ENCODE peak calls at places on chromosomes 12 and 14, in four cellular contexts. One of them, this sample, is unnamed.

GRCh38 chr14:55581011-55581806 is 1.2 kb downstream of the KTN1 start:
- DNase-seq in K562: peak
- DNase-seq in A549: peak
- DNase-seq in lower leg skin: peak
- DNase-seq in this sample: peak

GRCh38 chr14:103121846-103122577 is 1.2 kb upstream of the TNFAIP2 start:
- DNase-seq in K562: peak
- DNase-seq in A549: peak
- DNase-seq in lower leg skin: peak
- DNase-seq in this sample: no peak

GRCh38 chr12:94099191-94099983 is 49.0 kb upstream of the PLXNC1 start:
- DNase-seq in lower leg skin: no peak
- DNase-seq in K562: peak
- DNase-seq in A549: no peak
- DNase-seq in this sample: no peak

GRCh38 chr12:2339022-2339431 is 286.2 kb downstream of the CACNA1C start:
- DNase-seq in A549: no peak
- DNase-seq in lower leg skin: no peak
- DNase-seq in K562: no peak
- DNase-seq in this sample: no peak

GRCh38 chr12:109393437-109394345 is 46.0 kb downstream of the MYO1H start:
- DNase-seq in lower leg skin: peak
- DNase-seq in A549: peak
- DNase-seq in K562: peak
- DNase-seq in this sample: peak

GRCh38 chr12:64609543-64610091 is 678 bp upstream of the RASSF3 start:
- DNase-seq in A549: no peak
- DNase-seq in K562: peak
- DNase-seq in lower leg skin: no peak
- DNase-seq in this sample: peak

GRCh38 chr12:132020292-132020691 is 70.5 kb downstream of the EP400 start:
- DNase-seq in A549: no peak
- DNase-seq in K562: no peak
- DNase-seq in lower leg skin: no peak
- DNase-seq in this sample: no peak

GRCh38 chr12:52392465-52393007 is 7.1 kb upstream of the KRT84 start:
- DNase-seq in A549: no peak
- DNase-seq in K562: no peak
- DNase-seq in lower leg skin: no peak
- DNase-seq in this sample: no peak

GRCh38 chr14:70962935-70963334 is 55.7 kb downstream of the PCNX1 start:
- DNase-seq in K562: no peak
- DNase-seq in A549: no peak
- DNase-seq in lower leg skin: no peak
- DNase-seq in this sample: no peak

GRCh38 chr14:68375371-68375770 is 417.5 kb downstream of the ZFP36L1 start:
- DNase-seq in K562: no peak
- DNase-seq in lower leg skin: no peak
- DNase-seq in A549: no peak
- DNase-seq in this sample: no peak

GRCh38 chr14:102390486-102390885 is 27.7 kb downstream of the TECPR2 start:
- DNase-seq in lower leg skin: no peak
- DNase-seq in A549: no peak
- DNase-seq in K562: no peak
- DNase-seq in this sample: peak

GRCh38 chr12:113270709-113271009 is 49.4 kb downstream of the TPCN1 start:
- DNase-seq in A549: no peak
- DNase-seq in lower leg skin: no peak
- DNase-seq in K562: no peak
- DNase-seq in this sample: no peak

GRCh38 chr12:113269257-113269943 is 48.1 kb downstream of the TPCN1 start:
- DNase-seq in K562: no peak
- DNase-seq in lower leg skin: no peak
- DNase-seq in A549: no peak
- DNase-seq in this sample: no peak

GRCh38 chr12:113273053-113273725 is 51.9 kb downstream of the TPCN1 start:
- DNase-seq in K562: no peak
- DNase-seq in A549: no peak
- DNase-seq in lower leg skin: no peak
- DNase-seq in this sample: no peak

GRCh38 chr12:113271466-113271852 is 50.2 kb downstream of the TPCN1 start:
- DNase-seq in A549: no peak
- DNase-seq in K562: no peak
- DNase-seq in lower leg skin: no peak
- DNase-seq in this sample: no peak

DNA sequence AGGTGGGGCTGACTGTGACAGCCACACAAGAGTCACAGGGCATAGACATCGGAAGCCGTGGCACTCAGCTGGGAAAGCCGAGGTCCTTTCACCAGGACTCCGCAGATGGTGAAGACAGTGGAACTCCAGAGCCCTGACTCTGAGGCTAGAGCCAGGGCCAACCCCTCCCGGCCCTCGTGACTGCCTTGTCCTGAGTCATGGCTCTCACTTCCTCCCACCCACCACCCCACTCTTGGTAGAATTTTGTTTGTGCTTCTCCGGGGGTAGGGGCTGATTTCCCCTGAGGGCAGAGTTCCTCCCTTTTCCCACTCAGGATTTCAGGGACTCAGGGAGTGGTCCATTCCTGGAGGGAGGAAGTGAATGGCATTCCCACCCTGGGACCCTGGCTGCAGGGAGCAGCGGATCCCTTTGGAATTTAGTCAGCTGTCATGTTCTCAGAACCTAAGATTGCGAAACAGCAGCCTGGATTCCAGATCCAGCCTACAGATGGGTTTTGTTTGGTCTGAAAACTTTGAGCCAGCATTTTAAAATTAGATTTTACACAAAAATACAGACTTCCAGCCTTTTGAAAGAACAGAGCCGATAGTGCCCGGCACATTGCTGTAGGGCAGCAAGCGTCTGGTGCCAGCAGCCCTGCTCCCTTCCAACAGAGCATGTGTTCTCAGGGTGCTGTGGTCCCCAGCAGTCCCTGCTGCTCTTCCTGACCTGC is 50.7 kb downstream of the TPCN1 start:
- DNase-seq in lower leg skin: peak
- DNase-seq in K562: peak
- DNase-seq in A549: no peak
- DNase-seq in this sample: no peak
- TF ChIP-seq POLR2A in lower leg skin: no peak
- TF ChIP-seq POLR2A in K562: no peak
- TF ChIP-seq POLR2A in A549: no peak
- TF ChIP-seq POLR2A in this sample: no peak

GRCh38 chr12:55025508-55025907 is 5.7 kb downstream of the NEUROD4 start:
- DNase-seq in lower leg skin: no peak
- DNase-seq in K562: no peak
- DNase-seq in A549: no peak
- DNase-seq in this sample: no peak

GRCh38 chr12:55017421-55017820 is 2.4 kb upstream of the NEUROD4 start:
- DNase-seq in lower leg skin: no peak
- DNase-seq in A549: no peak
- DNase-seq in K562: no peak
- DNase-seq in this sample: no peak

GRCh38 chr12:55019784-55020183 is at the start of gene NEUROD4:
- DNase-seq in K562: peak
- DNase-seq in lower leg skin: peak
- DNase-seq in A549: no peak
- DNase-seq in this sample: peak
- TF ChIP-seq POLR2A in K562: no peak
- TF ChIP-seq POLR2A in lower leg skin: no peak
- TF ChIP-seq POLR2A in A549: no peak
- TF ChIP-seq POLR2A in this sample: no peak

DNA sequence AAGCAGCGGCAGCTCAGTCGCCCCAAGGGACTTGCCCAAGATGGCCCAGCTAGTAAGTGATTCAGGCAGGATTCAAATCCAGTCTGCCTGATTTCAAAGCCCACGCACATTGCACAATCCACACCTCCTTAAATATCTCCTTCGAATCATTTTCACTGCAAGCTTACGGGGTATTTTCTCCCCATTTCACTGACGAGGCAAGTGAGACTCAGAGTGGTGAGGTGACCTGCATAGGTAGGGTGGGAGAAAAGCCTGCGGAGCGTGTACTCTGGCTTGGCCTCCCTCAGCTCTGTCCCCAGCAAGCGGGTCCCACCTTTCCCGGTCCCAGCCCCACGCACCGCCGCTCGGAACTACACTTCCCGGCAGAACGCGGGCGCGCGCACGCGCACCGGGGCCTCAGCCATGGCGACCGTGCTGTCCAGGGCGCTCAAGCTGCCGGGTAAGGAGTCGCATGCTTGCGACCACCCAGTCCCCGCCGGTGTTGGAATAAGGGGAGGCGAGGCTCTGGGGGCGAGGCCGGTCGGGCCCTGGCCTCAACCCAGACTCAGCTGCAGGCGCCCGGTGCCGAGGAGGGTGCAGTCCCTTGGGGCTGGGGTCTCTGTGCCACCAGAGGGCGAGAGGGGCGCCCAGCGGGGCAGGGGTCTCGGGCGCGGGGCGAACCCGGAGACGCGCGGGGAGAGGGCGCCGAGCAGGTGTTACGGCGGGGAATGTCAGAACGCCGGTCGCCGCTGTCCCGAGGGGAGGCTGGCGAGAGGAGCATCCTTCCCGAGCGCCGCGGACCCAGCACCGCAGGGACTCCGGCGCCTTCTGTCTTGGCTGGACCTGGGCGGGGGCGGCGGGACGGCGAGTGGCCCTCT is at the start of gene FAM234B:
- DNase-seq in lower leg skin: peak
- DNase-seq in K562: peak
- DNase-seq in A549: peak
- DNase-seq in this sample: peak
- TF ChIP-seq POLR2A in lower leg skin: no peak
- TF ChIP-seq POLR2A in K562: no peak
- TF ChIP-seq POLR2A in A549: peak
- TF ChIP-seq POLR2A in this sample: peak

GRCh38 chr12:643478-644292 is 19.6 kb downstream of the NINJ2 start:
- DNase-seq in lower leg skin: no peak
- DNase-seq in K562: peak
- DNase-seq in A549: no peak
- DNase-seq in this sample: peak

GRCh38 chr12:644293-644639 is 19.0 kb downstream of the NINJ2 start:
- DNase-seq in A549: no peak
- DNase-seq in lower leg skin: no peak
- DNase-seq in K562: peak
- DNase-seq in this sample: no peak

GRCh38 chr12:644818-645552 is 18.3 kb downstream of the NINJ2 start:
- DNase-seq in A549: no peak
- DNase-seq in K562: peak
- DNase-seq in lower leg skin: no peak
- DNase-seq in this sample: peak

GRCh38 chr12:645563-646071 is 17.6 kb downstream of the NINJ2 start:
- DNase-seq in K562: peak
- DNase-seq in lower leg skin: peak
- DNase-seq in A549: no peak
- DNase-seq in this sample: peak

GRCh38 chr12:642633-643477 is 20.4 kb downstream of the NINJ2 start:
- DNase-seq in lower leg skin: peak
- DNase-seq in A549: peak
- DNase-seq in K562: peak
- DNase-seq in this sample: peak
- TF ChIP-seq POLR2A in lower leg skin: no peak
- TF ChIP-seq POLR2A in A549: peak
- TF ChIP-seq POLR2A in K562: peak
- TF ChIP-seq POLR2A in this sample: no peak

DNA sequence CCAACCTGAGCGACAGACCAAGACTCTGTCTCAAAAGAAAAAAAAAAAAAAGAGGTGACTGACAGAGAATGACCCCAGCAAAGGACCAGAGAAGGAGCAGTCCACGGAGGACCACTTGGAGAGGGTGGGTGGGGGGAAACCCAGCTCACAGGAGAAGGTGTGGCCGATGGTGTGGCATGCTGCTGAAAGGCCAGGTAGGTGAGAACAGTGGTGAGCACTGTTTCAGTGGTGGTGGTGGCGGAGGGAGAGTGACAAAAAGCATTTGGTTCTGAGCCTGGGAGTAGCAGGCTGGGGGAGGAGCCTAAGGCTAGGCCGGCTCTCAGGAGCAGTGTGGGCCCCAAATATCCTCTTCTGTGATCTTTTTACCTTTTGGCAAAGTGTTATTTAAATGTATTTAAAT is 63.8 kb downstream of the IRF2BPL start:
- DNase-seq in lower leg skin: no peak
- DNase-seq in A549: no peak
- DNase-seq in K562: no peak
- DNase-seq in this sample: no peak
- TF ChIP-seq POLR2A in lower leg skin: no peak
- TF ChIP-seq POLR2A in A549: no peak
- TF ChIP-seq POLR2A in K562: no peak
- TF ChIP-seq POLR2A in this sample: no peak

DNA sequence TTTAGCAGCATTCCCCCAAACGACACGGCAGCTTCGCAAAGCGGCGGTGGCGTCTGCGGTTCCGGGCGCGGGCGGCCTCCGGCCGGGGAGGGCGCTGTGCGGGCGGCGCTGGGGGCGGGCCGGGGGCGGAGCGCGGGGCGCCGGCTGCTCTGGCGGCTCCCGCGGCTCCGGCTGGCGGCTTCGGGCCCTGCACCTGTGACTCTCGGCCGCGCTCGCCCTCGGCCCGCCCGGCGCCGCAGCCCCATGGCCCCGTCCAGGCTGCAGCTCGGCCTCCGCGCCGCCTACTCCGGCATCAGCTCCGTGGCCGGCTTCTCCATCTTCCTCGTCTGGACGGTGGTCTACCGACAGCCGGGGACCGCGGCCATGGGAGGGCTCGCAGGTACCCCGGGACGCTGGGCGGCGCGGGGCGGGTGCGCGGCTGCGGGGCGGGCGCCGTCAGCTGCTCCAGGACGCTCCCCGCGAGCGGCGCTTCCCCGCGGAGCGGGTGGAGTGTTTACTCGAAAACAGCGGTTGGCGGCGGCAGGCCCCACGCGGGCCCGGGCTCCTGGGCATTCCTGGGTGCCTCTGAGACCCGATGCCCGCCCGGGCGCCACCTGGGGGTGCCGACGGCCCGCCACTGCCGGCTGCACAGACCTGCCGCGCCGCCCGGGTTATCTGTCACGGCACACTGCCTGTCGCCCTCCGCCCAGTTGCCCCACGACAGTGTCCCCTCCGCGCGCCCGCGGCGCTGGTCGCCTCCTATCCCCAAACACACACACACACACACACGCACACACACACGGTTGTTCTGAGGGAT is at the start of gene SLC48A1:
- DNase-seq in lower leg skin: no peak
- DNase-seq in K562: peak
- DNase-seq in A549: peak
- DNase-seq in this sample: peak
- TF ChIP-seq POLR2A in lower leg skin: no peak
- TF ChIP-seq POLR2A in K562: peak
- TF ChIP-seq POLR2A in A549: peak
- TF ChIP-seq POLR2A in this sample: peak

GRCh38 chr12:53481957-53482586 is 17.2 kb downstream of the MAP3K12 start:
- DNase-seq in lower leg skin: no peak
- DNase-seq in K562: peak
- DNase-seq in A549: peak
- DNase-seq in this sample: peak
- TF ChIP-seq POLR2A in lower leg skin: no peak
- TF ChIP-seq POLR2A in K562: peak
- TF ChIP-seq POLR2A in A549: no peak
- TF ChIP-seq POLR2A in this sample: no peak

GRCh38 chr14:77490347-77490986 is 8.1 kb downstream of the ISM2 start:
- DNase-seq in lower leg skin: no peak
- DNase-seq in K562: no peak
- DNase-seq in A549: no peak
- DNase-seq in this sample: no peak
- TF ChIP-seq POLR2A in lower leg skin: no peak
- TF ChIP-seq POLR2A in K562: no peak
- TF ChIP-seq POLR2A in A549: no peak
- TF ChIP-seq POLR2A in this sample: no peak